ENCODE peak calls at places on chromosomes 4 and X, in ten cellular contexts. L is tibial nerve; R is CD8-positive, alpha-beta memory T cell; N is fibroblast of mammary gland; E is AG10803; F is kidney epithelial cell; V is neural progenitor cell; D is tibial artery; T is right cardiac atrium; M is Peyer's patch. S is an unnamed sample.

GRCh38 chrX:9494806-9495205 is 29.9 kb downstream of the TBL1X start:
- DNase-seq in L (no peak), R (no peak), N (peak), E (peak), F (no peak), V (no peak), D (no peak), T (no peak), M (no peak), S (no peak)

GRCh38 chr4:12724520-12724919 is 759.6 kb downstream of the RAB28 start:
- DNase-seq in L (no peak), R (no peak), N (peak), E (no peak), F (no peak), V (peak), D (no peak), T (no peak), M (no peak), S (no peak)

GRCh38 chr4:172900880-172901279 is 267.7 kb upstream of the GALNT7 start:
- DNase-seq in L (no peak), R (no peak), N (no peak), E (no peak), F (no peak), V (no peak), D (no peak), T (no peak), M (no peak), S (no peak)

GRCh38 chr4:56641494-56642051 is 39.5 kb downstream of the HOPX start:
- DNase-seq in L (no peak), R (no peak), N (peak), E (peak), F (peak), V (no peak), D (no peak), T (no peak), M (no peak), S (no peak)

GRCh38 chrX:126847143-126847542 is 27.6 kb downstream of the PRR32 start:
- DNase-seq in L (no peak), R (no peak), N (no peak), E (no peak), F (no peak), V (no peak), D (no peak), T (no peak), M (no peak), S (no peak)

GRCh38 chrX:53594354-53594753 is 92.2 kb downstream of the HUWE1 start:
- DNase-seq in L (no peak), R (no peak), N (peak), E (peak), F (no peak), V (no peak), D (no peak), T (no peak), M (no peak), S (no peak)

GRCh38 chr4:45072981-45073380 is 346.6 kb upstream of the GNPDA2 start:
- DNase-seq in L (no peak), R (no peak), N (no peak), E (no peak), F (no peak), V (no peak), D (no peak), T (no peak), M (no peak), S (no peak)

GRCh38 chrX:116241001-116241400 is 70.5 kb downstream of the AGTR2 start:
- DNase-seq in L (no peak), R (no peak), N (no peak), E (no peak), F (no peak), V (no peak), D (no peak), T (no peak), M (no peak), S (no peak)

GRCh38 chr4:15658136-15658535 is 3.0 kb upstream of the FBXL5 start:
- DNase-seq in L (no peak), R (no peak), N (no peak), E (no peak), F (no peak), V (no peak), D (no peak), T (no peak), M (no peak), S (no peak)

GRCh38 chr4:109994415-109994827 is 81.7 kb downstream of the EGF start:
- DNase-seq in L (no peak), R (no peak), N (no peak), E (no peak), F (no peak), V (no peak), D (no peak), T (no peak), M (no peak), S (no peak)

GRCh38 chr4:37890501-37891220 is at the start of gene TBC1D1:
- DNase-seq in L (peak), R (peak), N (no peak), E (no peak), F (no peak), V (peak), D (peak), T (peak), M (peak), S (peak)

GRCh38 chr4:140081582-140082398 is 72.2 kb downstream of the MAML3 start:
- DNase-seq in L (no peak), R (no peak), N (no peak), E (no peak), F (no peak), V (no peak), D (no peak), T (no peak), M (no peak), S (no peak)
- H3K4me3 ChIP-seq in L (no peak), R (no peak), N (no peak), E (no peak), F (no peak), V (no peak), D (peak), T (no peak), M (no peak), S (no peak)

DNA sequence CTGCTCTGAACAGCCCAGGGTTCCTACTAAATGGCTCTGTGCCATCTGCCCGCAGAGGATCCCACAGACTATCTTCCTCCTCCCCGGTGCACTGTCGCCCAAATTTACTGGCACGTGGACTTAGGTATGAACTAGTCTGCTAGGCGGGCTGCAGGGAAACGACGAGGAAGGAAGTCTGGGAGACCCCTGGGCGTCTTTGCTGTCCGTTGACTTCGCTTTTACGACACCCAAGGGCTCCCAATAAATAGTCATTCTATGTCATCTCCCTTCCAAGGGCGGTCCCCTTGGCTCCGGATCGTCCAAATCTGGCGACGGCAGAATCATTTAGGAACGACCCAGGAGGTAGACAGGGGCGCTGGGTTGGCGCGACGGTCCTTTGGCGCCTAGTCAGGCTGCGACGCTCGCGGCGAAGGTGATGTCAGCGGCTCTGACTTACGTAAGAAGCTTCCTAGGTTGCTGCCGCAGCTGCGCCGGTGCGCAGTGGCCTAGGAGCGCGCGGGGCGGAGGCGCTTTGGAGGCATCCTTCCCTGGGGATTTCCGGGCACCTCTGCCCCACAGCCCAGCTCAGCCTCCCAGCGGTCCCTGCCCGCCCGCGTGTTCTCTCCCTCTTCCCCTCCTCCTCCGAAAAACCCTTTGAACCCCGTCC is 2.2 kb downstream of the NHS start:
- DNase-seq in L (peak), R (no peak), N (peak), E (peak), F (no peak), V (peak), D (peak), T (peak), M (peak), S (no peak)
- H3K4me3 ChIP-seq in L (peak), R (no peak), N (peak), E (peak), F (peak), V (peak), D (peak), T (peak), M (no peak), S (peak)

GRCh38 chr4:158870282-158871049 is 101.6 kb downstream of the FNIP2 start:
- DNase-seq in L (no peak), R (no peak), N (no peak), E (no peak), F (no peak), V (peak), D (no peak), T (no peak), M (no peak), S (no peak)

GRCh38 chr4:158873795-158874359 is 105.1 kb downstream of the FNIP2 start:
- DNase-seq in L (no peak), R (no peak), N (peak), E (peak), F (peak), V (no peak), D (no peak), T (no peak), M (no peak), S (no peak)

GRCh38 chr4:158869001-158869400 is 100.2 kb downstream of the FNIP2 start:
- DNase-seq in L (no peak), R (no peak), N (no peak), E (no peak), F (no peak), V (no peak), D (no peak), T (no peak), M (no peak), S (no peak)

GRCh38 chr4:158869761-158870160 is 100.9 kb downstream of the FNIP2 start:
- DNase-seq in L (no peak), R (no peak), N (no peak), E (no peak), F (no peak), V (no peak), D (no peak), T (no peak), M (no peak), S (no peak)

GRCh38 chr4:158871050-158871724 is 102.4 kb downstream of the FNIP2 start:
- DNase-seq in L (peak), R (no peak), N (no peak), E (no peak), F (no peak), V (no peak), D (no peak), T (no peak), M (no peak), S (no peak)
- H3K4me3 ChIP-seq in L (no peak), R (no peak), N (no peak), E (no peak), F (no peak), V (no peak), D (no peak), T (no peak), M (no peak), S (no peak)

GRCh38 chrX:14528629-14529287 is 578 bp upstream of the GLRA2 start:
- DNase-seq in L (peak), R (peak), N (peak), E (peak), F (no peak), V (peak), D (no peak), T (peak), M (peak), S (peak)
- H3K4me3 ChIP-seq in L (peak), R (no peak), N (no peak), E (peak), F (no peak), V (peak), D (no peak), T (no peak), M (no peak), S (no peak)

GRCh38 chrX:148500428-148501120 is at the start of gene AFF2:
- DNase-seq in L (peak), R (peak), N (peak), E (peak), F (no peak), V (peak), D (no peak), T (peak), M (peak), S (peak)
- H3K4me3 ChIP-seq in L (peak), R (peak), N (no peak), E (peak), F (peak), V (peak), D (peak), T (peak), M (peak), S (peak)